ENCODE peak calls at places on chromosomes 5 and 9, in eight cellular contexts. B is CD8-positive, alpha-beta memory T cell; A is Panc1; I is IMR-90; V is CD8-positive, alpha-beta T cell; C is mesendoderm; W is endodermal cell; F is stomach. R is an unnamed sample. For H3K4me1, the result is how much of the 10 kb centered on the place peaks cover.

GRCh38 chr5:134003064-134003956 is 1.5 kb downstream of the VDAC1 start:
- DNase-seq in A (no peak), W (no peak), B (peak), F (no peak), C (no peak), I (no peak), V (no peak), R (no peak)

GRCh38 chr9:127844821-127845359 is 9.6 kb downstream of the ENG start:
- DNase-seq in C (peak), B (no peak), A (no peak), F (no peak), I (no peak), V (no peak), W (peak), R (no peak)

GRCh38 chr5:163503106-163504090 is 2.0 kb upstream of the MAT2B start:
- DNase-seq in F (peak), V (peak), I (peak), W (peak), A (no peak), B (no peak), C (peak), R (peak)

GRCh38 chr9:33988219-33988890 is 60.3 kb downstream of the UBAP2 start:
- DNase-seq in I (peak), F (no peak), A (no peak), V (no peak), B (no peak), W (no peak), C (no peak), R (no peak)

GRCh38 chr5:11853796-11854195 is 50.5 kb downstream of the CTNND2 start:
- DNase-seq in C (no peak), I (no peak), A (no peak), B (no peak), W (no peak), F (no peak), V (no peak), R (no peak)

GRCh38 chr5:43008369-43009158 is 31.6 kb downstream of the ANXA2R start:
- DNase-seq in F (peak), C (peak), B (peak), A (peak), V (peak), I (peak), W (peak), R (no peak)

GRCh38 chr5:161009194-161009593 is 157.2 kb upstream of the ATP10B start:
- DNase-seq in W (no peak), B (no peak), V (no peak), I (no peak), C (peak), A (no peak), F (no peak), R (no peak)

GRCh38 chr5:150809363-150809762 is 30.8 kb downstream of the SMIM3 start:
- DNase-seq in C (no peak), V (no peak), A (no peak), F (no peak), W (no peak), I (no peak), B (no peak), R (no peak)

GRCh38 chr5:55141945-55142690 is 17.9 kb upstream of the GPX8 start:
- DNase-seq in W (no peak), V (no peak), C (peak), B (no peak), F (no peak), I (no peak), A (no peak), R (no peak)

GRCh38 chr9:72925891-72926290 is 27.0 kb downstream of the ALDH1A1 start:
- DNase-seq in I (no peak), F (no peak), V (no peak), B (no peak), W (no peak), C (no peak), A (no peak), R (no peak)

GRCh38 chr5:1330146-1330846 is 14.6 kb downstream of the CLPTM1L start:
- DNase-seq in I (no peak), W (no peak), C (no peak), B (no peak), A (no peak), V (no peak), F (peak), R (no peak)

GRCh38 chr5:75072066-75072465 is 19.7 kb upstream of the GCNT4 start:
- DNase-seq in W (no peak), A (no peak), C (no peak), B (no peak), V (no peak), I (no peak), F (no peak), R (no peak)
- H3K4me3 ChIP-seq in W (no peak), A (no peak), C (no peak), B (no peak), V (no peak), I (no peak), F (no peak), R (no peak)

DNA sequence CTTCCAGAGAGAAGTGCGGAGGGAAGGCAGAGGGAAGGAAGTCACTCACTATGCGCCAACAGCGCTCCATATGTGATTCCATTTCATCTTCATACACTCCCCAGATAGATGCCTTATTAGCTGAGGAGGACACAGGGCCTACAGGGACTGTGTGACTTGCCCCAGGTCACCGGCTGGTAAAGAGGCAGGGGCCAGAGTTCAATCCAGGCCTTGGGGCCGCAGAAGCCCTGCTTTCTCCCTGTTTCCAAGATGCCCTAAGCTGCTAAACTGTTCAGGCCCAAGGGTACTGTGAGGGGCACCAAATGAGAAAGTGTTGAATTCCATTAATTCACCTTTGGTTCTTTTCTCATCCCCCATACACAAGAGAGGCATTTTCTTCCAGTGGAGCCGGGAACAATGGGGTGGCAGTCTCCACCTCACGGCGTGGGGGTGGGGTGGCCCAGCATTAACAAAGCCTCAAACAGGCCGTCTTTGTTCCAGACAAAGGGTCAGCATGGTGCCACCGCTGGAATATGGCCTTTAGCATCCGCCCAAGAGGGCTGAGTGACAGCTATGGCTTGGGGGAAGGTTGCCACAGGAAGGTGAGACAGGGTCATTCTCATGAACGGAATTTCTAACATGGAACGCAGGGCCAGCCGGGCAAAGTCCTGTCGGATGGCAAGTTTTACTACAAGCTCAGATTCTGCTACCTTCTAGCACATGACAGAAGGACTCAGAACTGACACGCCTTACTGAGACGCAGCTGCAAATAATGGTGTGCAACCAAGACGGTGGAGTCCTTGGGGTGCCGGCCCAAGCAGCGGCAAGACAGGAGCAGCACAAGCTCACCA is 63.8 kb downstream of the OTULIN start:
- DNase-seq in B (no peak), C (peak), I (no peak), W (peak), V (no peak), A (no peak), F (no peak), R (peak)
- H3K4me1 ChIP-seq in B (under half), C (under half), I (under half), W (under half), V (under half), A (under half), F (under half), R (under half)

DNA sequence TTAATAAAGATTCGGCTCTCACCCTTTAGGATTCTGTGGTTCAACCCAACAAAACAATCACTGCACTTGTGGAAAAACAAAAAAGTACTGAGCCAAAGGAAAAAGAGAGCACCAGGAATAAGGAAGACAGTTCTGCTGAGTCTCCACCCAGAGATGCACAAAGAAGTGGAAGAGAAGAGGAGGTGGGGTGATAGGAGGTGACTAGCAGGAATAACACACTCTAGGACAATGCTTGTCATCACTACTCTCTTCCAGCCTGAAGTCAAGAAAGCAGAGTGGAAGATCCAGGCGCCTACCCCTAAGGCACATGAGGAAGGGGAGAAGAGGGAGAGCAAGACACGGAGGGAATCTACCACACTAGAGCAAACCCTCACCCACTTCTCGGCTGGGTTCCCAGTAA is 1.8 kb downstream of the SLIT3 start:
- DNase-seq in W (no peak), B (no peak), F (no peak), A (no peak), C (no peak), I (no peak), V (no peak), R (no peak)
- H3K27ac ChIP-seq in W (no peak), B (no peak), F (peak), A (peak), C (no peak), I (no peak), V (no peak), R (no peak)

GRCh38 chr9:81619353-81620008 is 69.9 kb downstream of the TLE1 start:
- DNase-seq in I (peak), B (no peak), C (no peak), F (no peak), V (no peak), W (no peak), A (no peak), R (no peak)

GRCh38 chr9:81621111-81621510 is 68.2 kb downstream of the TLE1 start:
- DNase-seq in A (no peak), W (no peak), I (no peak), C (no peak), V (no peak), F (no peak), B (no peak), R (no peak)

GRCh38 chr9:81621785-81622243 is 67.5 kb downstream of the TLE1 start:
- DNase-seq in I (no peak), A (no peak), C (peak), F (no peak), B (no peak), V (no peak), W (peak), R (no peak)

GRCh38 chr9:81618923-81619322 is 70.4 kb downstream of the TLE1 start:
- DNase-seq in B (no peak), W (no peak), A (no peak), C (no peak), V (no peak), I (no peak), F (no peak), R (no peak)

DNA sequence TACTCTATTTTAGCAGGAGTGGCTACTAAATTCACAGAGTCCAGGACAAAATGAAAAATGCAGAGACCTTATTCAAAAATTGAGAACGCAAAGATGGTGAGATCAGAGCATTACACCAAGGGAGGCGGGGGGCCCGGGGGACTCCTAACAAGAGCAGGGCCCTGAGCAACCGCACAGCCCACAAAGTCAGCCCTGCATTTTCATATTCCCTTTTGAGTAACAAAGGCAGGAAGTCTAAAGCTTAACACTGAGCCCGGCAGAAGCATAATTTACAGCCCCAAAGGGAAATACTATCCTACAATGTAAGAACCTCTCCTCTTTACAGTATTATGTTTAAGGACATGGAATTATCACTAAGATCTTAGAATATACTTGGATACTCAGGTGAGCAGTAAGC is 69.3 kb downstream of the TLE1 start:
- DNase-seq in W (no peak), A (no peak), F (no peak), I (no peak), C (no peak), B (no peak), V (no peak), R (no peak)
- H3K4me3 ChIP-seq in W (no peak), A (no peak), F (no peak), I (no peak), C (no peak), B (no peak), V (no peak), R (no peak)

GRCh38 chr9:108609227-108609894 is 246.4 kb downstream of the ACTL7B start:
- DNase-seq in B (no peak), F (no peak), I (no peak), A (no peak), W (no peak), V (no peak), C (no peak), R (no peak)
- H3K4me1 ChIP-seq in B (under half), F (under half), I (under half), A (under half), W (under half), V (under half), C (under half), R (under half)

DNA sequence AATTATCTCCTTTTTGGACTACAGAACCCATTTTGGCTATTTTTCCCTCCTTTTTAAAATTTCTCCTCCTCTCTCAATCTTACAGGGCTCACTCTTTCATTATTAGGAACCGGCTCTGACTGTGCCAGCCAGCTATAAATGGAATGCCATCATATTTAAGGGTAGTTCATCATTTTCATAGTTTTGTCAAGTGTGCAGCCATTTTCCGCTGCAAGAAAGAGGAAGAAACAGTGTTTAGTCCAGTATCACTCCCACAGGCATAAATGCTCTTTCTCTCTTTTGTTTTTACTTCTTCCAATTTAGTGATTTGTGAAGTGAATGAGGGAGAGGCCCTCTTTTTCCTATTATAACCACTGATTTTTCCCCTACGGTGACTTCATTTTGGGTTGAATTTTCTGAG is 290.0 kb downstream of the NR3C1 start:
- DNase-seq in F (no peak), B (no peak), W (no peak), I (no peak), A (no peak), V (no peak), C (no peak), R (no peak)
- H3K27ac ChIP-seq in F (no peak), B (no peak), W (no peak), I (no peak), A (no peak), V (no peak), C (no peak), R (no peak)

DNA sequence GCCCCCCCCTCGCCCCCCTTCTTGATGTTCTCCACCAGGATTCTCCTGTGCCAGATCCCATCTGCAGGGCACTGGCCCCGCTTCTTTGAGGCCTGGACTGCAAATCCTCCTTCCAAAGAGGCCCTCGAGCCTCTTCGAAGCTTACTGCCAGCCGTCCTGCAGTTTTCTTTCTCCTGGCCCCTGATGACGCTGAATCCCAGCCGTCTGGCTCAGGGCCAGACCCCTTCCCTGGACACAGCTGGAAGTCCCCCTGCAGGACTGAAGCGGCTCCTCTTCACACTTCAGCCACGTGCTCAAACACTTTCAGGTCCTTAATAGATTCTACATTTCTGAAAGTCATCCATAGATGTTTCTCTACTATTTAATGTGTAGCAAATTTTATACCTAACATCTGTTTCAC is 121.5 kb downstream of the EHMT1 start:
- DNase-seq in F (no peak), I (peak), B (no peak), V (no peak), C (peak), W (peak), A (no peak), R (no peak)
- H3K4me3 ChIP-seq in F (no peak), I (no peak), B (no peak), V (no peak), C (no peak), W (no peak), A (no peak), R (no peak)

GRCh38 chr5:64873441-64873840 is 104.7 kb downstream of the CWC27 start:
- DNase-seq in C (no peak), B (no peak), V (no peak), I (no peak), A (no peak), W (no peak), F (no peak), R (no peak)

GRCh38 chr5:64864171-64864570 is 95.4 kb downstream of the CWC27 start:
- DNase-seq in B (no peak), A (no peak), F (no peak), V (no peak), W (no peak), C (no peak), I (no peak), R (no peak)

GRCh38 chr5:64865662-64866061 is 96.9 kb downstream of the CWC27 start:
- DNase-seq in B (no peak), W (no peak), C (no peak), A (no peak), I (peak), F (no peak), V (no peak), R (no peak)

GRCh38 chr5:64872044-64872443 is 103.3 kb downstream of the CWC27 start:
- DNase-seq in F (no peak), V (no peak), B (no peak), I (peak), C (no peak), A (no peak), W (no peak), R (no peak)

GRCh38 chr5:64869419-64869818 is 100.7 kb downstream of the CWC27 start:
- DNase-seq in B (no peak), V (no peak), I (peak), F (no peak), A (no peak), W (no peak), C (peak), R (no peak)
- H3K4me1 ChIP-seq in B (under half), V (under half), I (under half), F (under half), A (under half), W (under half), C (under half), R (under half)

R was measured in iPS DF 6.9.